ENCODE peak calls at places on chromosomes 11 and 22, in four cellular contexts. One of them, this sample, is unnamed.

GRCh38 chr22:39634530-39635399 is 64.2 kb downstream of the CACNA1I start:
- DNase-seq in ovary: no peak
- DNase-seq in Calu3: peak; percentile 90
- DNase-seq in GM06990: no peak
- DNase-seq in this sample: no peak

GRCh38 chr11:75650167-75650723 is 18.6 kb downstream of the MAP6 start:
- DNase-seq in GM06990: no peak
- DNase-seq in ovary: no peak
- DNase-seq in Calu3: no peak
- DNase-seq in this sample: no peak

GRCh38 chr22:46084943-46085830 is 65.1 kb upstream of the PPARA start:
- DNase-seq in GM06990: no peak
- DNase-seq in Calu3: peak; percentile 81
- DNase-seq in ovary: no peak
- DNase-seq in this sample: no peak

GRCh38 chr22:24727218-24727851 is 47.2 kb downstream of the PIWIL3 start:
- DNase-seq in GM06990: no peak
- DNase-seq in ovary: no peak
- DNase-seq in Calu3: peak; percentile 72
- DNase-seq in this sample: no peak

GRCh38 chr22:49008682-49009235 is 818.9 kb downstream of the BRD1 start:
- DNase-seq in GM06990: no peak
- DNase-seq in Calu3: no peak
- DNase-seq in ovary: no peak
- DNase-seq in this sample: no peak

GRCh38 chr11:86138958-86139357 is 70.1 kb upstream of the PICALM start:
- DNase-seq in GM06990: no peak
- DNase-seq in ovary: no peak
- DNase-seq in Calu3: no peak
- DNase-seq in this sample: no peak

GRCh38 chr11:66579017-66579606 is 10.7 kb upstream of the CTSF start:
- DNase-seq in Calu3: peak; percentile 75
- DNase-seq in GM06990: peak; percentile 60
- DNase-seq in ovary: peak; percentile 86
- DNase-seq in this sample: peak; percentile 88

GRCh38 chr11:60594998-60595637 is 79.9 kb downstream of the MS4A13 start:
- DNase-seq in Calu3: no peak
- DNase-seq in GM06990: no peak
- DNase-seq in ovary: no peak
- DNase-seq in this sample: no peak

GRCh38 chr11:129950319-129951034 is 52.2 kb downstream of the PRDM10 start:
- DNase-seq in GM06990: no peak
- DNase-seq in Calu3: no peak
- DNase-seq in ovary: no peak
- DNase-seq in this sample: no peak

GRCh38 chr11:105701098-105701497 is 91.2 kb downstream of the GRIA4 start:
- DNase-seq in GM06990: no peak
- DNase-seq in Calu3: no peak
- DNase-seq in ovary: no peak
- DNase-seq in this sample: no peak

GRCh38 chr22:22803285-22803853 is 84.2 kb upstream of the IGLL5 start:
- DNase-seq in ovary: no peak
- DNase-seq in Calu3: no peak
- DNase-seq in GM06990: no peak
- DNase-seq in this sample: no peak

GRCh38 chr22:22800716-22801115 is 86.9 kb upstream of the IGLL5 start:
- DNase-seq in ovary: no peak
- DNase-seq in GM06990: no peak
- DNase-seq in Calu3: no peak
- DNase-seq in this sample: no peak

GRCh38 chr22:22798716-22799115 is 88.9 kb upstream of the IGLL5 start:
- DNase-seq in GM06990: no peak
- DNase-seq in ovary: no peak
- DNase-seq in Calu3: no peak
- DNase-seq in this sample: no peak

GRCh38 chr22:22799561-22799960 is 88.1 kb upstream of the IGLL5 start:
- DNase-seq in ovary: no peak
- DNase-seq in GM06990: no peak
- DNase-seq in Calu3: no peak
- DNase-seq in this sample: no peak

DNA sequence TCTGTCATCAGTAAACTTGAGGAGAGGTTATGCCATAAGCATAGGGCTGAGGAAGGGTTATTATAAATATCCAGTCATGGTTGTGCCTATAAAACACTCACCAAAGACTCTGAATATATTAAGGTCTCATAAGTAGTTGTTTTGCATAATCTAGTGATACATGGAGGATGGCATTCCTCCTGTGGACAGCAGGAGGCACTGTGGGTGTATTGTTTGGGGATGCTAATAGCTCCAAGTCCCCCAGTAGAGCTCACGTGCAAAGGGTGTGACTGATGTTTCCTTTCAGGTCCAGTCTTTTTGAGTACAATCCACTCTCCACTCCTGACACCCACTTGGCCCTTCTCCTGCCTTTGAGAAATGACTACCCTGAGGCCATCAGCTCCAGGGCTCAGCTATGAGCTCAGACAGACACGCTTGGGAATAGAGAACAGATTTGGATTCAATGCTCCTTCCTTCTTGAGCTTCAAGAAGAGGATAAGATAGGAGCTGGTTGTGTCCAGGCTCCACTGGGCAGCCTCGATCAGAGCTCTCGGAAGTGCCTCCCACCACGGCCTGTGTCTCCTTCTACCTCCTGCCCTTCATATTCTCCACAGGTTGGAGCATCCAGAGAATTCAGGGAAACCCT is 85.2 kb upstream of the IGLL5 start:
- DNase-seq in GM06990: no peak
- DNase-seq in ovary: no peak
- DNase-seq in Calu3: no peak
- DNase-seq in this sample: no peak
- TF ChIP-seq CTCF in GM06990: peak; percentile 52
- TF ChIP-seq CTCF in ovary: no peak
- TF ChIP-seq CTCF in Calu3: peak; percentile 31
- TF ChIP-seq CTCF in this sample: peak; percentile 25

GRCh38 chr11:115462004-115462541 is 42.1 kb downstream of the CADM1 start:
- DNase-seq in Calu3: no peak
- DNase-seq in ovary: no peak
- DNase-seq in GM06990: no peak
- DNase-seq in this sample: no peak
- TF ChIP-seq CTCF in Calu3: no peak
- TF ChIP-seq CTCF in ovary: no peak
- TF ChIP-seq CTCF in GM06990: no peak
- TF ChIP-seq CTCF in this sample: no peak

DNA sequence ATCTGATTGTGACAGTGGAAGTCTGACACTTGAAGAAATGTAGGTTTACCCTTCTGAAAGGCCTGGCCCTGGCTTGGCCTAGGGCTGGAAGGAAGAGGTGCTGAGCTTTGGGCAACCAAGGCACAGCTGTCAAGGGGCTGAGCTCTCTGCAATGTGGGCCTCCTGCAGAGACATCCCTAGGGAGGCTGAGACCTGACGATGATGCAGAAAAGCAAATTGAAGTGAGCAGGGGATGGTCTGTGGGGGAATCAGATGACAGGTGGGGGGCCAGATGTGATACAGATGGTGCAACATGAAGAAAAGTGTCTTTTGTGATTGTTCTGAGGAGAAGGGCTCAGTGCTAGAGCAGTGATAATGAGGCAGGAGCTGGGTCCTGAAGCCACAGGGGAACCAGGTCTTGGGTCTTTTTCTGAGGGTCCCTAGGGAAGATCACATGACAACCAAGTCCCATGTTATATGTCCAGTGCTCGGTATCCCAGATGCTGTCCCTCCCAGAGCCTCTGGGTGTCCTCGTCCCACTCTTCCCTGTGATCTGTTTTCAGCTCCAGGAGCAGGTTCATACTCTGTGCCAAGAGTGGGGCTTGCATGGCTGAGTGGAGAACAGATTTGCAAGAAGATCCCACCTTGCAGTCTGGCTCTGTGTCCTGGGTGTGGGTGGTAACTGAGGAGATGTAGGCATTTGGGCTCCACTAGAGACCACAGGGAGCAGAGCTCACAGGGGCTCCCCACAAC is 79.9 kb upstream of the VPREB1 start:
- DNase-seq in ovary: no peak
- DNase-seq in Calu3: no peak
- DNase-seq in GM06990: peak; percentile 13
- DNase-seq in this sample: no peak
- TF ChIP-seq CTCF in ovary: no peak
- TF ChIP-seq CTCF in Calu3: no peak
- TF ChIP-seq CTCF in GM06990: no peak
- TF ChIP-seq CTCF in this sample: no peak

DNA sequence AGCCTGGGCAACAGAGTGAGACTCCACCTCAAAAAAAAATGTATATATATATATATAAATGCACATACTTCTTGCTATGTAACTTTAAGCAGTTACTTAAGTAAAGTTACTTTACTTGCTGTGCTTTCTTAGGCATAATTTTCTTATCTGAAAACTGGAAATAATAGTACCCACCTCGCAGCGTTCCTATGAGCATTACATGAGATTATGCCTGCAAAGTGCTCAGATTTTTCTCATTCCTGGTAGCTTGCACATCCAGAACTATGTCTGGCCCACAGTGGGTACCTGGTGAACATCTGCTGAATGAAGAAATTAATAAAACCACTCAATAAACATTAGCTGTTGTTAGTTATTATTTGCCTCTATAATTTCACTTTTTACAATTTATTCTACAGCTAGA is 6.1 kb upstream of the ROBO3 start:
- DNase-seq in GM06990: no peak
- DNase-seq in ovary: no peak
- DNase-seq in Calu3: no peak
- DNase-seq in this sample: no peak
- TF ChIP-seq CTCF in GM06990: no peak
- TF ChIP-seq CTCF in ovary: no peak
- TF ChIP-seq CTCF in Calu3: no peak
- TF ChIP-seq CTCF in this sample: no peak

GRCh38 chr11:44484211-44484610 is 81.3 kb upstream of the CD82 start:
- DNase-seq in GM06990: no peak
- DNase-seq in ovary: no peak
- DNase-seq in Calu3: peak; percentile 19
- DNase-seq in this sample: peak; percentile 25
- TF ChIP-seq CTCF in GM06990: peak; percentile 34
- TF ChIP-seq CTCF in ovary: no peak
- TF ChIP-seq CTCF in Calu3: no peak
- TF ChIP-seq CTCF in this sample: peak; percentile 36

DNA sequence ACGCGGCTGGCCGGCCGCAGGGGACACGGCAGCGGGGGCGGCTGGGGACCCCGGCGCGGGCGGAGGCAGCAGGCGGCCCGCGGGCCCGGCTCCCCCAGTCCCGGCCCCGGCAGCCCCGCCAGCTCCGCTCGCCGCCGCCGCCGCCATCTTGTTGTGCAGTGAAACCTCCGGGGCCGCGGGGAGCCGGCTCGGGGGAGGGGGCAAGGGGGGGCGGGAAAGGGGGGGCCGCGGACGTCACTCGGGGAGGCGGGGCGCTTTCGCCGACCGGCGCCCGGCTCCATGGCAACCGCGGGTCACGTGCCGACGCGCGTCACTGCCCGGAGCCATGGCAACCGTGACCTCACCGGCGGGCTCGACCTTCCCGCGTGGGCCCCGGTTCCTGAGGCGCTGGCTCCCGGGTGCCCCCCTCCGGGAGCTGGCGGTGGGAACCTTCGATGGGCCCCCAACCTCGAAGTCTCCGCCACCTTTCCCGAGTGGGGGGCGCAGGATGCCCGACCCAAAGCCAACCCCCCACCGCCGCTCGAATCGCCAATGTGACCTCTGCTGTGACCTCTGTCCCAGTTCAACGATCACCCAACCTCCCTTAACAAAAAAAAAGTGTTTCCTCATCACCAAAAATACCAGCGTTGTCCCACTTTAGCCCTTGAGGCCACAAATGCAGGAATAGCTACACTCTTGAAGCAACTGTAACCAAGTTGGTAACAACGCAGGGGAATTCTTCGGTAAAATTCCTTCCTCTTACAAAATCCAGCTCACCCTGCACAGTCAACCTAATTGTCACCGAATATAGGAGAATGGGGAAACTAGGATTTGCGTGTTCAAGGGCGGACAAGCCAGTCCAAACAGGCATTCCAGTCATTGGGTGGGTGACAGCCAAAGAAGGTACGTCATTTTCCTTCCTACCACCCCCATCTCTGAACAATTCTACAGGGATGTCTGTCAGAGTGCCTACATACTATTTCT is at the start of gene SIK3:
- DNase-seq in ovary: peak; percentile 97
- DNase-seq in Calu3: peak; percentile 90
- DNase-seq in GM06990: peak; percentile 93
- DNase-seq in this sample: peak; percentile 94
- TF ChIP-seq CTCF in ovary: peak; percentile 58
- TF ChIP-seq CTCF in Calu3: no peak
- TF ChIP-seq CTCF in GM06990: peak; percentile 61
- TF ChIP-seq CTCF in this sample: no peak

DNA sequence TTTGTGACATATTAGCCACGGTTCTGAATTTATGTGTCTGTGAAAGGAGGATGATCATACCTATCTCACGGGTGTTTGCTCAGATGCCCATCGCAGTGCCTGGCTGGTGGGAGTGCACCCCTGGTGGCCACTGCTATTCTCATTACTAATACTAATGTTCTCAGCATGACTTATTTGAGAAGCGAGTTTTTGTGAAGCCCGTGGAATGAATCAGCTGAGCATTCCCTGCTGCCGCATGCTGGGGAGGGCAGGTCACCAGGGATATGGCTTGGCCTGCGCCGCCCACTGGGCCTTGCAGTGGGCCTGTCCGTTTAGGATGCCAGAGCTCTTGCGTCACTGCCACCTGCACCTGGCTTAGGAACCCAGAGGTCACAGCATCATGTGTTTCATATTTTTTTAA is 16.8 kb downstream of the CTTN start:
- DNase-seq in ovary: no peak
- DNase-seq in Calu3: no peak
- DNase-seq in GM06990: no peak
- DNase-seq in this sample: no peak
- TF ChIP-seq CTCF in ovary: no peak
- TF ChIP-seq CTCF in Calu3: no peak
- TF ChIP-seq CTCF in GM06990: peak; percentile 24
- TF ChIP-seq CTCF in this sample: no peak

DNA sequence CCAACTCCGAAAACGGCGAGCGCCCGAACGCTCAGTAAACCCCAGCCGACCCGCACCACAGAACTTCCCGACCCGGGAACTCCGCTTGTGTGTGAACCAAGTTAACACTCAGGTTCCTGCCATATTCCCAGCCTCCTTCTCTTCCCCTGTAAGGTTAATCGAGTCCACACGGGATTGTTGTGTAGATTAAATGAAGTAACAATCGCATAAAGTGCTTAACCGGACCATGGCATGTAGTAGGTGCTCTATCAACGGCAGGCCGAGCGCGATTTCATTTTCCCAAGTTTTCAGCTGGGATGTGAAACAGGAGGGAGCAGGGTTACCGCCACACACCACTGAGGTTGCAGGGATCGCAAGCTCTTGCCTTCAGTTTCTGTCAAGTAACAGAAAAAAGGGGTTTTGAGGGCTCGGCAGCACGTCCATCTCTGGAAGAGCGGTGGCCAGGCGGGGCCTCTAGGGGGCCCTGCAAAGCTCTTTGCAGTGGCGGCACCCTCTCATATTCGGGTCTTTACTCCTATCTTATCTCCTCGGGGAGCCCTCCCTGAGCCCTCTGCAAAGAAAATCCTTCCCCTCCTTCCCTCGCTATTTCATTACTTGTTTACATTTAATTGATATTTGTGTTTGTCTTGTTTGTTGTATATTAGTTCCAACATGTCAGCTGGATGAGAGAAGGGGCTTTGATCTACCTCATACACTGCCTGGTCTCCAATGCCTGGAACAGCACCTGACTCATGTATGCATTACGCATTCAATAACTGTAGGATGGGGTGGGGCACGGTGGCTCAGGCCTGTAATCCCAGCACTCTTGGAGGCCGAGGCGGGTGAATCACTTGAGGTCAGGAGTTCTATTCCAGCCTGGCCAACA is 792 bp upstream of the PLEKHA7 start:
- DNase-seq in ovary: no peak
- DNase-seq in Calu3: peak; percentile 75
- DNase-seq in GM06990: no peak
- DNase-seq in this sample: peak; percentile 22
- TF ChIP-seq CTCF in ovary: no peak
- TF ChIP-seq CTCF in Calu3: peak; percentile 53
- TF ChIP-seq CTCF in GM06990: peak; percentile 56
- TF ChIP-seq CTCF in this sample: peak; percentile 49

This sample was measured in nephron progenitor cell.